ENCODE peak calls at places on chromosomes 11 and 22, in four cellular contexts. K is pancreas, M is Panc1, T is endodermal cell. U is an unnamed sample.

GRCh38 chr11:69089258-69089657 is 40.5 kb downstream of the TPCN2 start:
- DNase-seq in T (no peak), M (no peak), K (peak; percentile 79), U (no peak)

GRCh38 chr11:126140932-126141291 is 70.5 kb downstream of the RPUSD4 start:
- DNase-seq in T (no peak), K (no peak), M (no peak), U (no peak)

GRCh38 chr11:112582366-112582765 is 321.7 kb upstream of the PLET1 start:
- DNase-seq in M (no peak), T (no peak), K (no peak), U (no peak)

GRCh38 chr11:119745776-119746535 is 17.0 kb upstream of the NECTIN1 start:
- DNase-seq in K (peak; percentile 31), M (no peak), T (no peak), U (no peak)

GRCh38 chr11:1231396-1232327 is 8.8 kb downstream of the MUC5B start:
- DNase-seq in T (peak; percentile 39), M (no peak), K (peak; percentile 58), U (peak; percentile 42)

GRCh38 chr11:20131744-20132666 is 28.3 kb downstream of the DBX1 start:
- DNase-seq in T (peak; percentile 93), M (no peak), K (peak; percentile 83), U (peak; percentile 63)

GRCh38 chr22:26174280-26174679 is 5.0 kb downstream of the SEZ6L start:
- DNase-seq in K (no peak), T (peak; percentile 91), M (no peak), U (no peak)

GRCh38 chr11:116544721-116545120 is 228.1 kb downstream of the BUD13 start:
- DNase-seq in K (no peak), T (peak; percentile 10), M (no peak), U (no peak)

GRCh38 chr11:2901196-2901796 is 15.7 kb upstream of the CDKN1C start:
- DNase-seq in T (no peak), M (no peak), K (no peak), U (peak; percentile 51)

GRCh38 chr11:353315-353857 is 15.9 kb upstream of the B4GALNT4 start:
- DNase-seq in T (peak; percentile 70), K (peak; percentile 88), M (no peak), U (peak; percentile 73)

GRCh38 chr11:12377824-12378593 is 638 bp downstream of the PARVA start:
- DNase-seq in K (peak; percentile 89), M (peak; percentile 38), T (peak; percentile 93), U (peak; percentile 87)

GRCh38 chr11:34261820-34262219 is 96.0 kb downstream of the ABTB2 start:
- DNase-seq in K (no peak), M (no peak), T (no peak), U (no peak)

GRCh38 chr11:32334822-32335221 is 100.5 kb downstream of the WT1 start:
- DNase-seq in M (no peak), T (peak; percentile 95), K (no peak), U (no peak)

GRCh38 chr11:34792814-34793241 is 123.4 kb downstream of the APIP start:
- DNase-seq in K (no peak), T (no peak), M (no peak), U (no peak)

GRCh38 chr11:126949066-126949945 is 51.3 kb downstream of the KIRREL3 start:
- DNase-seq in T (no peak), K (no peak), M (no peak), U (no peak)

GRCh38 chr22:37741312-37741795 is 44.5 kb downstream of the TRIOBP start:
- DNase-seq in K (no peak), M (no peak), T (no peak), U (peak; percentile 82)

GRCh38 chr11:36333468-36333867 is 37.4 kb downstream of the PRR5L start:
- DNase-seq in K (no peak), M (no peak), T (no peak), U (no peak)

GRCh38 chr11:112229159-112229558 is 2.9 kb downstream of the PTS start:
- DNase-seq in T (no peak), M (no peak), K (no peak), U (no peak)

GRCh38 chr11:44125598-44125997 is 30.1 kb downstream of the EXT2 start:
- DNase-seq in T (no peak), K (no peak), M (no peak), U (no peak)

GRCh38 chr11:132022718-132023117 is 652.3 kb downstream of the NTM start:
- DNase-seq in T (no peak), K (no peak), M (no peak), U (no peak)

GRCh38 chr11:34183840-34184358 is 78.5 kb downstream of the NAT10 start:
- DNase-seq in M (no peak), T (no peak), K (no peak), U (no peak)

GRCh38 chr22:42863349-42863911 is 6.4 kb upstream of the ARFGAP3 start:
- DNase-seq in T (no peak), K (no peak), M (no peak), U (no peak)

GRCh38 chr11:121614661-121615240 is 162.0 kb upstream of the SORL1-AS1 start:
- DNase-seq in K (no peak), T (peak; percentile 73), M (no peak), U (no peak)

GRCh38 chr22:43479311-43479710 is 67.5 kb downstream of the MPPED1 start:
- DNase-seq in M (no peak), T (no peak), K (no peak), U (no peak)

GRCh38 chr22:17130199-17130598 is 9.0 kb upstream of the TMEM121B start:
- DNase-seq in K (no peak), T (no peak), M (no peak), U (no peak)

GRCh38 chr11:64241175-64241429 is 207 bp downstream of the FKBP2 start:
- DNase-seq in K (no peak), M (no peak), T (no peak), U (no peak)

GRCh38 chr11:62552931-62553838 is 6.6 kb upstream of the AHNAK start:
- DNase-seq in M (peak; percentile 87), T (peak; percentile 89), K (no peak), U (peak; percentile 92)

DNA sequence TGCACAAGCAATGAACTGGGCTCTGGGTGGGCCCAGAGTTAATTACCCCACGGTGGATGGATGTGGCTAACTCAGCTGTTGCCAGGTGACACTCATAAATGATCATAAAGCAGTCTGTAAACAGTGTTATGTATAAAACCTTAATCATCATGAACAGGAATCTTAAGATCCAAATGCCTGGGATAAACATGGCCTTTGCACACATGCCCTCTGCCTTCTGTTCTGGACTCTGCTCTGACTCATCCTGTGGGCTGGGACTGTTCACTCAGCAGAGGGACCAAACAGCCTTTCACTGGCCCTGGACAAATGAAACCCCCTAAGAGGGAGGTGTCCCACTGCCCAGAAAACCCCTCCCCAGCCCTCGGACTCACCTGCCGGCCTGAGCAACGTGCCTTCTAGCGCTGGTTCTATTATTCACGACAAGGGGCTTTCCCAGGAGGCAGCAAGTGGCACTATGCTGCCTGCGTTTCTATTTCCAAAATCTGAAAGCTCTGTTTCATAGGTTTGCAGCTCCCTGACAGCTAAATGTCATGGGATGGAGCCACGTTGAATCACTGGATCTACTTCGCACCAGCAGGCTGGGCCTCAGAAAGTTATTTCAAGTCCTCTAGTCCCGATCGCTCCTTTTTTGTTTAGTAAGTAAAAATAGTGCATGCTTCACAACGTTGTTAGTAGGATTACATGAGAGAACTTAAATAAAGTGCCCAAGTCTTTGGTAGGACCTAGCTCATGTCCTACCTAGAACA is 53.0 kb downstream of the LARGE1 start:
- DNase-seq in K (no peak), T (no peak), M (no peak), U (no peak)
- H3K27ac ChIP-seq in K (no peak overlapping the region), T (no peak overlapping the region), M (no peak overlapping the region), U (no peak overlapping the region)

DNA sequence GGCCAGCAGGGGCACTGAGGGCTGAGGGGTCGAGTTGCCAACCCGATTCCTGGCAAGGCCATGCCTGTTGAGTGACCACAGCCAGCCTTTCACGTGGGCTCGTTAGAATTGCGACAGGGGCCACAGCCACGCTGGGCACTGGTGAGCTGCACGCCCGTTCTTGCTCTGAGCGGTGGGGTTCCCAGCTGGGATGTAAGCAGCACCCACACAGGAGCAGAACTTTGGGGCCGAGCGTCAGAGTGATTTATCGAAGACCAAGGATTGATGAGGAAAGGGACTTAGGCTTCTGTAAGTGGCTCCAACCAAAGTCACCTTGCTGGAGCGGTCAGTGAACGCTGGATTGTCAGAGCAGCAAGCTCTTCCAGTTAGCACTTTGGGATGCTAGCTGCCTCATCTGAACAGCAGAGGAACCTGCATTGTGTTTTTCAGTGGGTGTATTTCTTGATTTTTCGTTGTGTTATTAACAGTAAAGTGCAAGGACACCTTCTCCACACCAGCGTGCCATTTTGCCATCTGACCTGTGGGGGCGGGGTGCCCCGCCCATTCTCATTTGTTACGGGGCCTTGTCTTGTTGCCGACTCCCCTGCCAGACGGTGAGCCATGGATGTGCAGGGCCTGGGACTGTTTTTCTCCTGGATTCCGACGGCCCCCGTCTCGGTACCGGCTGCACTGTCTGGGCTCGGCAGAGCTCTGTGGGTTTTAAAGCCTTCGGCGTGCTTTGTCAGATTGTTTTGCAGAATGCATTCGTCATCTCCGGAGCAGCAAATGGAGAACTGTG is 202.5 kb downstream of the TBC1D22A start:
- DNase-seq in T (no peak), K (no peak), M (no peak), U (no peak)
- H3K27me3 ChIP-seq in T (no peaks in the 10 kb centered on the region), K (no peaks in the 10 kb centered on the region), M (no peaks in the 10 kb centered on the region), U (no peaks in the 10 kb centered on the region)

GRCh38 chr11:10881892-10882291 is 24.0 kb upstream of the ZBED5 start:
- DNase-seq in T (no peak), K (no peak), M (no peak), U (no peak)
- H3K27ac ChIP-seq in T (no peak overlapping the region), K (no peak overlapping the region), M (peak overlapping the region; percentile 57), U (no peak overlapping the region)

GRCh38 chr22:20297414-20298109 is 22.3 kb downstream of the DGCR6L start:
- DNase-seq in T (no peak), K (no peak), M (no peak), U (no peak)

GRCh38 chr22:20298110-20298802 is 21.6 kb downstream of the DGCR6L start:
- DNase-seq in T (no peak), K (no peak), M (no peak), U (no peak)

GRCh38 chr22:20298803-20299735 is 20.8 kb downstream of the DGCR6L start:
- DNase-seq in T (peak; percentile 97), K (peak; percentile 95), M (no peak), U (peak; percentile 94)

GRCh38 chr22:20302438-20303228 is 17.2 kb downstream of the DGCR6L start:
- DNase-seq in T (no peak), K (no peak), M (no peak), U (no peak)

GRCh38 chr22:20299736-20300136 is 20.1 kb downstream of the DGCR6L start:
- DNase-seq in K (no peak), M (no peak), T (no peak), U (peak; percentile 68)
- H3K27me3 ChIP-seq in K (peaks cover 4% of the 10 kb centered on the region), M (no peaks in the 10 kb centered on the region), T (peaks cover 49% of the 10 kb centered on the region), U (peaks cover 18% of the 10 kb centered on the region)

DNA sequence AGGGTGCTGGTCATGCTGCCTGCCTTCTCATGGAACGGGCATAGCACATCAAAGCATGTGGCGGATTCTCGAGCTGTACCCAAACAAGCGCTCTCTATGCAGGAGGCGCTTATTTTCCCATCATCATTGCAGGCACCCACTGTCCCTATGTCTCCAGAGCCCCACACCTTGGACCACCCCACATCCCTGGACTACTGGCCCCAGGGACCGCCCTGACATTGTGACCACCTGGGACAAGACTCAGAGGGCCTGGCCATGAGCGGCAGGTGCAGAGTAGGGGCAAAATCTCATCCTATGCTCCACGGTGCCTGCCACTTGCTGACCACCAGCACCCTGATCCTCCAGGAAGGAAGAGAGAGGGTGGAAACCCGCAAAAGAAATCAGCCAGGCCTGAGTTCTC is 170.4 kb downstream of the DSCAML1 start:
- DNase-seq in T (no peak), K (peak; percentile 15), M (no peak), U (no peak)
- H3K27ac ChIP-seq in T (no peak overlapping the region), K (no peak overlapping the region), M (no peak overlapping the region), U (no peak overlapping the region)